ENCODE peak calls at places on chromosomes 4 and X, in six cellular contexts. V is substantia nigra, O is pancreas, X is AG04450, R is stomach, Y is psoas muscle. I is an unnamed sample.
A peak's percentile ranks its signal among the peaks of the same experiment; 100 is the strongest.

GRCh38 chr4:118124977-118125376 is 90.7 kb downstream of the NDST3 start:
- DNase-seq in R (no peak), V (no peak), X (no peak), Y (no peak), O (no peak), I (no peak)

GRCh38 chr4:40053161-40053560 is 3.5 kb upstream of the N4BP2 start:
- DNase-seq in V (no peak), Y (no peak), O (no peak), R (no peak), X (no peak), I (no peak)

GRCh38 chr4:1628892-1629703 is 55.0 kb downstream of the FAM53A start:
- DNase-seq in Y (peak; percentile 61), V (no peak), R (peak; percentile 75), X (no peak), O (peak; percentile 71), I (peak; percentile 72)

GRCh38 chr4:94504545-94504944 is 52.8 kb downstream of the PDLIM5 start:
- DNase-seq in Y (no peak), V (no peak), X (no peak), O (no peak), R (no peak), I (no peak)

GRCh38 chr4:53804719-53805118 is 213.4 kb upstream of the LNX1 start:
- DNase-seq in V (no peak), R (peak; percentile 67), O (peak; percentile 44), Y (peak; percentile 17), X (no peak), I (peak; percentile 61)

GRCh38 chr4:144356941-144357381 is 216.4 kb upstream of the GYPA start:
- DNase-seq in X (no peak), O (no peak), V (no peak), Y (no peak), R (no peak), I (no peak)

GRCh38 chr4:120918788-120919187 is 3.7 kb downstream of the PRDM5 start:
- DNase-seq in X (no peak), R (no peak), O (no peak), Y (peak; percentile 17), V (no peak), I (no peak)

GRCh38 chrX:65987856-65988255 is 52.0 kb downstream of the VSIG4 start:
- DNase-seq in R (no peak), X (no peak), V (no peak), Y (no peak), O (no peak), I (no peak)

GRCh38 chr4:19614171-19614570 is 637.5 kb upstream of the SLIT2 start:
- DNase-seq in V (no peak), X (no peak), O (no peak), R (no peak), Y (no peak), I (no peak)

GRCh38 chr4:41183021-41183553 is 31.3 kb downstream of the APBB2 start:
- DNase-seq in R (no peak), O (no peak), Y (no peak), V (no peak), X (no peak), I (no peak)

GRCh38 chr4:153206534-153206933 is 2.3 kb downstream of the TRIM2 start:
- DNase-seq in R (no peak), V (no peak), O (no peak), X (no peak), Y (no peak), I (no peak)

GRCh38 chrX:120839506-120839905 is 36.2 kb downstream of the CT47B1 start:
- DNase-seq in Y (no peak), O (no peak), V (no peak), R (no peak), X (no peak), I (no peak)

GRCh38 chrX:111492085-111492484 is 19.4 kb upstream of the SERTM2 start:
- DNase-seq in Y (no peak), O (no peak), X (no peak), R (no peak), V (no peak), I (no peak)

GRCh38 chr4:159105063-159105414 is 2.2 kb downstream of the RAPGEF2 start:
- DNase-seq in O (no peak), X (no peak), Y (no peak), R (no peak), V (no peak), I (no peak)

GRCh38 chr4:157300678-157301077 is 80.2 kb downstream of the GRIA2 start:
- DNase-seq in Y (no peak), R (no peak), X (no peak), O (no peak), V (no peak), I (no peak)

GRCh38 chr4:87103691-87104187 is 116.7 kb downstream of the KLHL8 start:
- DNase-seq in Y (no peak), R (no peak), X (no peak), V (no peak), O (no peak), I (no peak)

GRCh38 chrX:7372843-7373525 is 225.0 kb upstream of the PUDP start:
- DNase-seq in X (no peak), O (no peak), Y (no peak), R (no peak), V (no peak), I (no peak)

GRCh38 chrX:3994315-3994714 is 280.9 kb upstream of the PRKX start:
- DNase-seq in Y (no peak), O (no peak), V (no peak), X (no peak), R (no peak), I (no peak)

GRCh38 chr4:141636771-141637460 is 533 bp downstream of the IL15 start:
- DNase-seq in O (peak; percentile 51), X (no peak), V (no peak), Y (peak; percentile 43), R (peak; percentile 58), I (peak; percentile 67)

DNA sequence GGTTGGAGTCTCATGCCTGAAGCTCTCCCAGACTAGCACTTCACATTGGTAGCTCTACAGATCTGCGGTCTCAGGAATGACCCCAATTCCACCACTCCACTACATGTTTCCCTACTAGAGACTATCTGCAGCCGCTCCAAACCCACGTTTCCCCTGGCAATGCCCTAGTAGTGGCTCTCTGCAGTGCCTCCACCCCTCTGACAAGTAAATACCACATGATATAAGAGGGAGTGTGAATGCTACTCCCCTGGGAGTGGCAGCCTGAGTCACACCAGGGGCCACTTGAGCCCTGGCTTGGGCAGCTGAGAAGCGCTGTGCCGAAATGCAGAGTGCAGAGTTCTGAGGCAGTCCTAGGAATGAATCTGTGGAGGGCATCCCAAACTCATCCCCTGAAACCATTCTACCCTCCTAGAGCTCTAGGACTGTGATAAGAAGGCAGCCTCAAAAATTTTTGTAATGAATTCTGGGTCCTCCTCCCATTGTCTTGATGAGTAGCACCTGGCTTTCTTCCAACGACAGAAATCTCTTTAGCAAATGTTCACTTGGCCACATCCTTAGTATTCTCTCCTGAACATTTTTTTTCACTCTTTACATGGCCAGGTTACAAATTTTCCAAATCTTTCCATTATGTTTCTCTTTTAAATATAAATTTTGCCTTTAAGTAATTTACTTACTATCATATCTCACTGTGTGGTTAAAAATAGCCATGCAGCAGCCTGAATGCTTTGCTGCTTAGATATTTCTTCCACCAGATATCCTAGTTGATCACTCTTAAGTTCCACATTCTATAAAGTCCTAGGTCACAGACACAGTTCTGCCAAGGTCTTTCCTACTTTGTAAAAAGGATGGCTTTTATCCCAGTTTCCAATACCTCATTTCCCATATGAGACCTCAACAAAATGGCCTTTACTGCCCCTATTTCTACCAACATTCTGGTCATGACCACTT is 160.2 kb upstream of the CPEB2 start:
- DNase-seq in R (peak; percentile 61), O (no peak), V (no peak), X (no peak), Y (peak; percentile 48), I (no peak)
- H3K27ac ChIP-seq in R (no peak overlapping the region), O (no peak overlapping the region), V (no peak overlapping the region), X (no peak overlapping the region), Y (peak overlapping the region; percentile 67), I (no peak overlapping the region)

GRCh38 chr4:163540977-163541376 is 46.5 kb downstream of the TMA16 start:
- DNase-seq in O (no peak), Y (no peak), V (no peak), X (peak; percentile 83), R (no peak), I (no peak)
- H3K27ac ChIP-seq in O (no peak overlapping the region), Y (no peak overlapping the region), V (no peak overlapping the region), X (peak overlapping the region; percentile 71), R (no peak overlapping the region), I (no peak overlapping the region)

GRCh38 chr4:150242820-150243458 is 164.7 kb downstream of the DCLK2 start:
- DNase-seq in Y (no peak), X (no peak), O (no peak), V (no peak), R (no peak), I (no peak)

GRCh38 chr4:150248181-150248580 is 169.9 kb downstream of the DCLK2 start:
- DNase-seq in O (no peak), X (no peak), V (no peak), Y (no peak), R (no peak), I (no peak)

GRCh38 chr4:150244600-150244999 is 166.4 kb downstream of the DCLK2 start:
- DNase-seq in O (no peak), X (no peak), V (no peak), Y (no peak), R (no peak), I (no peak)

GRCh38 chr4:150240011-150240410 is 161.8 kb downstream of the DCLK2 start:
- DNase-seq in R (no peak), X (no peak), Y (no peak), V (no peak), O (no peak), I (no peak)

GRCh38 chr4:150243932-150244331 is 165.7 kb downstream of the DCLK2 start:
- DNase-seq in X (no peak), Y (no peak), V (no peak), O (no peak), R (no peak), I (no peak)
- H3K27ac ChIP-seq in X (no peak overlapping the region), Y (no peak overlapping the region), V (no peak overlapping the region), O (no peak overlapping the region), R (no peak overlapping the region), I (no peak overlapping the region)

GRCh38 chrX:38916801-38917200 is 115.5 kb downstream of the MID1IP1 start:
- DNase-seq in R (no peak), V (no peak), X (no peak), Y (no peak), O (no peak), I (no peak)

GRCh38 chrX:38917954-38918353 is 116.7 kb downstream of the MID1IP1 start:
- DNase-seq in Y (no peak), O (no peak), V (no peak), R (no peak), X (no peak), I (peak; percentile 70)

GRCh38 chrX:38919202-38919601 is 117.9 kb downstream of the MID1IP1 start:
- DNase-seq in O (no peak), R (no peak), Y (no peak), V (no peak), X (no peak), I (no peak)

GRCh38 chrX:38923451-38923969 is 122.3 kb downstream of the MID1IP1 start:
- DNase-seq in O (no peak), V (no peak), R (no peak), X (no peak), Y (no peak), I (no peak)

DNA sequence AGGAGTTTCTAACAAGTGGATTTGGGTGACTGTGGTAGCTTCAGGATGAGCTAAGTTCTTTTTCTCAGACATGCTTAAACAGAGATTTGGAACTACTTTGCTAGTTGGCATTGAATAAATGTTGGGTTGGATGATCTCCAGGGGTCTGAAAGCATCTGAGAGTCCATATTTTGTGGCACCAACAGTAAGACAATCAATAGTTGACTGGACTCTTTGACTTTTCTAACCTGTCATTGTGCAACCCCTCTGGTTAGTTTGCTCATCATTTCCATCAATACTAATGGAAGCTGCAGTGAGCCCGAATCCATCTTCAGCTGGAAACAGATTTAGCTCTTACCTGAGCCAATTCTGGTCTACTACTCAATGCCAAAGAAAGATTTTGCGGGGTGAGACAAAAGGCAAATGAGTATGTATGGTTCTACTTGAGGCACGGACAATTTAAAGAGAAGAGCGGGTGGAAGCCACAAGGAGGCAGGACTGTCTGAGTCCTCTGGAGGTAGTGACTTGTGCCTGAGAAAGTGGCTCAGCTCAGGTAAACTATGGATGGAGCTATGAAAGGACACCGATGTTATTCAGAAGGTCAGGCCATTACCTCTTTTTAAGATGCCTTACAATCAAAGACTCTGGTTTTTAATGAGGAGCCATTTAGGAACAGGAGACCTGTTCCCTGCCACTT is 118.7 kb downstream of the MID1IP1 start:
- DNase-seq in Y (no peak), O (no peak), X (no peak), V (no peak), R (no peak), I (no peak)
- H3K27ac ChIP-seq in Y (no peak overlapping the region), O (no peak overlapping the region), X (no peak overlapping the region), V (no peak overlapping the region), R (no peak overlapping the region), I (no peak overlapping the region)